ENCODE peak calls at places on chromosomes 6 and 20, in five cellular contexts. D is Peyer's patch, Y is A549, G is HepG2, J is tibial nerve. P is an unnamed sample.

GRCh38 chr20:36932476-36933426 is 18.8 kb downstream of the SAMHD1 start:
- DNase-seq in Y (no peak), D (no peak), J (no peak), G (peak), P (no peak)

GRCh38 chr6:139903411-139904157 is 529.1 kb upstream of the CITED2 start:
- DNase-seq in D (no peak), Y (no peak), J (no peak), G (no peak), P (no peak)

GRCh38 chr6:83756565-83756964 is 47.7 kb upstream of the SNAP91 start:
- DNase-seq in Y (no peak), J (no peak), D (no peak), G (no peak), P (no peak)

GRCh38 chr6:41536884-41537347 is 9.3 kb upstream of the FOXP4 start:
- DNase-seq in G (no peak), Y (no peak), D (peak), J (no peak), P (peak)

GRCh38 chr6:103750603-103751002 is 1109.1 kb downstream of the HACE1 start:
- DNase-seq in G (no peak), D (no peak), J (no peak), Y (no peak), P (no peak)

GRCh38 chr6:167764713-167765479 is 61.8 kb upstream of the AFDN start:
- DNase-seq in D (no peak), Y (no peak), J (no peak), G (peak), P (no peak)

GRCh38 chr6:24720131-24720603 is 1.2 kb upstream of the C6orf62 start:
- DNase-seq in D (peak), J (no peak), Y (peak), G (peak), P (peak)

GRCh38 chr20:13008761-13009681 is at the start of gene SPTLC3:
- DNase-seq in Y (no peak), G (peak), J (peak), D (peak), P (no peak)

GRCh38 chr6:107543567-107543966 is 53.6 kb downstream of the SOBP start:
- DNase-seq in G (no peak), J (no peak), Y (no peak), D (no peak), P (no peak)

GRCh38 chr20:38863024-38863851 is 57.7 kb downstream of the PPP1R16B start:
- DNase-seq in D (no peak), G (no peak), J (no peak), Y (no peak), P (no peak)

GRCh38 chr20:62363920-62364851 is 2.9 kb downstream of the LAMA5 start:
- DNase-seq in J (no peak), Y (no peak), G (no peak), D (no peak), P (no peak)

GRCh38 chr6:17086469-17086868 is 15.4 kb upstream of the STMND1 start:
- DNase-seq in Y (peak), D (no peak), G (peak), J (no peak), P (peak)

GRCh38 chr6:16533721-16534136 is 227.5 kb downstream of the ATXN1 start:
- DNase-seq in D (no peak), G (no peak), J (no peak), Y (no peak), P (no peak)

GRCh38 chr6:149080511-149080910 is 237.0 kb upstream of the TAB2 start:
- DNase-seq in Y (no peak), D (no peak), J (no peak), G (no peak), P (no peak)

GRCh38 chr6:163391983-163392382 is 22.5 kb upstream of the QKI start:
- DNase-seq in Y (no peak), D (no peak), J (no peak), G (no peak), P (no peak)

GRCh38 chr6:56794421-56794820 is 151.7 kb upstream of the DST start:
- DNase-seq in Y (no peak), J (no peak), D (no peak), G (no peak), P (no peak)

GRCh38 chr20:20926222-20926905 is 179.8 kb downstream of the LINC00237 start:
- DNase-seq in G (no peak), J (no peak), Y (no peak), D (no peak), P (no peak)

GRCh38 chr20:48600470-48600945 is 227.3 kb downstream of the PREX1 start:
- DNase-seq in Y (no peak), D (no peak), J (no peak), G (no peak), P (no peak)

GRCh38 chr6:158879180-158879579 is 60.0 kb upstream of the EZR start:
- DNase-seq in Y (no peak), D (no peak), J (no peak), G (no peak), P (no peak)

GRCh38 chr6:105066233-105066632 is 109.3 kb downstream of the LIN28B start:
- DNase-seq in J (no peak), D (no peak), G (peak), Y (no peak), P (peak)

GRCh38 chr6:11358904-11359840 is 126.7 kb upstream of the NEDD9 start:
- DNase-seq in Y (no peak), G (peak), D (no peak), J (no peak), P (no peak)

GRCh38 chr20:11469795-11470495 is 447.7 kb upstream of the BTBD3 start:
- DNase-seq in J (no peak), Y (no peak), D (no peak), G (no peak), P (no peak)

GRCh38 chr6:36912583-36912982 is 26.8 kb downstream of the C6orf89 start:
- DNase-seq in G (no peak), J (no peak), D (no peak), Y (no peak), P (no peak)

GRCh38 chr20:49279677-49280462 is 2.0 kb upstream of the ZNFX1 start:
- DNase-seq in D (no peak), Y (no peak), J (no peak), G (no peak), P (peak)

DNA sequence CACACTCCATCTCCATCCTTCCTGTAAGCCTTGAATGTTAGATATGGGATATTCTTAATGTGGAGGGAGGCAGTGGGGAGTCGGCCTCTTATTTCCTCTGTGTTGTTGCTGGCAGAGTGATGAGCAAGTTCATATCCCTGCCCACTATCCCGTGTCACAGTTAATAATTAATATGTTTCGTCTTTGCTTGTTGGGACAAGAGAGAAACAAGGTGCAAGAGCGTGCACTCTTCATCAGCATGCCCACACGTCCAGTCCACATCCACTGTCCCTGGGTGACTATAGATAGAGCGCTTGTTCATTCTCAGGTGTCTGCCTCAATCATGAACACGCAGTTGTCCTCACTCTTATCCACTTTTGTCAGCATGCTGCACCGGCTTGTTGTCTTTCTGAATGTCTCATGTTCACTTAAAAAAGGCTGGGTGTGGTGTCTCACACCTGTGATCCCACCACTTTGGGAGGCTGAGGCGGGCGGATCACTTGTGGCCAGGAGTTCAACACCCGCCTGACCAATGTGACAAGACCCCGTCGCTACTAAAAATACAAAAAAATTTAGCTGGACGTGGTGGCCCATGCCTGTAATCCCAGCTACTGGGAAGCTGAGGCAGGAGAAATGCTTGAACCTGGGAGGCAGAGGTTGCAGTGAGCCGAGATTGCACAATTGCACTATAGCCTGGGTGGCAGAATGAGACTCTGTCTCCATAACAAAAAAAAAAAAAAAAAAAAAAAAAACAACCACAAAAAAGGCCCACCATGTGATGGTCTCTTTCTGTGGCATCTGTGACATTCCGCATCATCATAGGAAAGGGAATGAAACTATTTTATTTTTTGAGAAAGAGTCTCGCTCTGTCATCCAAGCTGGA is 34.2 kb downstream of the PPP1R3G start:
- DNase-seq in J (no peak), D (no peak), G (peak), Y (no peak), P (no peak)
- TF ChIP-seq POLR2A in J (no peak), D (no peak), G (peak), Y (no peak), P (no peak)

GRCh38 chr20:50929299-50930138 is 1.7 kb downstream of the ADNP start:
- DNase-seq in G (peak), J (peak), Y (peak), D (peak), P (peak)
- TF ChIP-seq POLR2A in G (peak), J (no peak), Y (no peak), D (no peak), P (no peak)

DNA sequence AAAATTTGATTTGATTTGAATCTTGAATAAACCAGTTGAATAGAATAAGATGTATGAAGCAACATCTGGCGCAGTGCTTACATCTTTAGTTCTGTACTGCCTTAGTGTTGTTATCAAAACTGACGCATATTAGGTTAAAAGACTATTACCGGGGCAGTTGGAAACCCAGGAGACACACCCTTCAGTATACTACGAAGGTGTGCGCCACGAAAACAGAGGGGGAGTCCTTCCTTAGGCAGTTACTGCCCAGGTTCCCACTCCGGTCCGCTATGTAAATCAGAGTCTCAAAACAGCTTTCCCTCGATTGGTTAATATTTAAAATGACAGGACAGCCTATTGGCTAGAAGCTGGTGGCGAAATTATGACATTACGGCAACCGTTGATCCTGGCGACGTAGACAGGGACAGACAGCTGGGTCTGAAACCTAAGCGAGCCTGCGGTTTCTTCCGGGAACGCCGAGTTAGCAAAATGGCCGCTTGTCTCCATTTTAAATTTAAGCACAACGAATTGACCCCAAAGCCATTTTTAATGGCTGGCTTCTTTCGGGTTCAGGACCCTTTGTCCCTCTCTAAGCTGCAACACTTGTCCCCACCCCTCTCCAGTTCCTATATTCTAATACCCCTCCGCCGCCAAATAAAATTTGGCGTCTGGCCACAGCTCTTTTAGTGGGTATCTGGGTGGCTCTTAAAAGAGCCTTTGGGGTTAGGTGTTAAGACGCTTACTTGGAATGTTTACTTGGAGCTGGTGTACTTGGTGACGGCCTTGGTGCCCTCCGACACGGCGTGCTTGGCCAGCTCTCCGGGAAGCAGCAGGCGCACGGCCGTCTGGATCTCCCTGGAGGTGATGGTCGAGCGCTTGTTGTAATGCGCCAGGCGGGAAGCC is 35.8 kb downstream of the HFE start:
- DNase-seq in J (peak), D (peak), G (peak), Y (peak), P (peak)
- TF ChIP-seq POLR2A in J (peak), D (peak), G (peak), Y (peak), P (peak)

DNA sequence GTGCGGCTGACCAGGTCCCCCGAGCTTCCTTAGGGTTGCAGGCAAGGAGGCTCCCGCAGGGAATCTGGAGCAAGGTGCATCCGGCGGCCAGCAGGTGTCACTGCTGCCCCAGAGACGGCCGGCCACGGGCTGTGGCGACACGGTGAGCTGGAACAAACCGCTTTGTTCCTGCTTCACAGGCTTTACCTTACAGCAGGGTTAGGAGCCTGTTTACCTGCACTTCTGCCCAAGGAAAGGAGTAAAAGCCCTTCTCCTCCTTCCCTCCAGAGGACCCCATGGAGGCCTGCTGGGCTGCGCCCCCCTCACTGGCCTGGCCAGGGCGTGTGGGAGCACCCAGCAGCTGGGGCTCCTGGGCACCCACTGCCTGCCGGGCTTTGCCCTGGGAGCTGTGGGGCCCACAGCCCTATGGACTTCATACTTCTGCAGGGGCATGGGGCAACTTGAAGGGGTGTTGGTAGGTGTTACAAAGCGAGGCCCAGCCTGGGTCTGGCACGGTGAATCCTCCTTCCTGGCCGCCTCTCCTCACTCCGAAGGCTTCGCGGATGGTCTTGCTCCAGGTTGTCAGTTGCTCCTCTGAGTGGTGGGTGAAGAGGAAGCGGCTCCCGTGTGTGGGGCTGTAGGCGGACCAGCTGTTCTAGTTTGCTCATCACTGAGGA is 88.4 kb downstream of the CDC5L start:
- DNase-seq in Y (peak), G (peak), D (peak), J (peak), P (peak)
- TF ChIP-seq POLR2A in Y (no peak), G (no peak), D (no peak), J (no peak), P (no peak)

DNA sequence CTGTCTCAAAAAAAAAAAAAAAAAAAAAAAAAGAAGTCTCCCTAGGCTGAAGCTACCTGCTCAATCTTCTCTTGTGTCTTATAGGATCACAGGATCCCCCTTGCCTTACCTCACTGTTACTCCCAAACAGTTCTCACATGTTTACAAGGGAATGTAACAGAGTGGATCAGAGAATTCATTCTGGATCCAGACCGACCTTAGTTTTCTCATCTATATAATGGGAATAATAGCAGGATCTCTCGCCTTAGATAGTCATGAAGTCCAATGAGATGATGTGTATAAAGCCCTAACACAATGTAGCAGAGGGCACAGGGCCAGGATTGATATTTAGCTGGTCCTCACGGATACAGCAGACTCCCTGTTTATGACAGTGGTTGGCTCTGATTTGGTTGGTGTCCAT is 2.3 kb upstream of the FAM110A start:
- DNase-seq in Y (no peak), G (no peak), J (no peak), D (no peak), P (no peak)
- TF ChIP-seq POLR2A in Y (no peak), G (no peak), J (no peak), D (no peak), P (no peak)

DNA sequence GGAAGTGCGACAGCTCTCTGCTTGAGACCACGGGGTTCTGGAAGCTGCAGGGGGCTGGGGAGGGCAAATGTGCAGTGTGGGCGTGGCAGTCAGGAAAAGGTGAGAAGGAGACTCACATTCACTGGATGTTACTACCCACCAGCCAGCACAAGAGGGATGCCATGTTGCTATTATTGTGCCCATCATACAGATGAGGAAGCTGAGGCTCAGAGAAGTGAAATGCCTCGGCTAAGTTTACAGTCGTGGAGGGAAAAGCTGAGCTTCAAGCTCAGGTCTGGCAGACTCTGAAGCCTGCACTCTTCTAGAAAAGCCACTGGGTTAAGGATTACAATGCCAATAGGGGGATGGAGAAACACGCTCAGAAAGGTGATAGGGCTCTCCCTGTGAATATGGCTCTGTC is 34.4 kb downstream of the HNF4A start:
- DNase-seq in Y (no peak), J (no peak), D (peak), G (no peak), P (no peak)
- TF ChIP-seq POLR2A in Y (no peak), J (no peak), D (no peak), G (no peak), P (no peak)